ENCODE peak calls at places on chromosomes 1 and 21, in eight cellular contexts. V is epithelial cell of proximal tubule; Z is AG09309; F is neural crest cell; R is activated CD8-positive, alpha-beta T cell treated with anti-CD3 and anti-CD28 coated beads for 36 hours; J is cardiac muscle cell; Q is GM13976; U is fibroblast of the aortic adventitia. G is an unnamed sample.
A peak's percentile ranks its signal among the peaks of the same experiment; 100 is the strongest.

GRCh38 chr1:234018816-234019215 is 114.3 kb downstream of the SLC35F3 start:
- DNase-seq in V (no peak), Z (no peak), F (no peak), R (no peak), J (no peak), Q (no peak), U (no peak), G (no peak)

GRCh38 chr1:66752000-66752592 is at the start of gene DYNLT5:
- DNase-seq in V (no peak), Z (peak; percentile 32), F (peak; percentile 61), R (no peak), J (peak; percentile 85), Q (peak; percentile 32), U (peak; percentile 31), G (no peak)

GRCh38 chr1:192904438-192904895 is 95.6 kb downstream of the RGS2 start:
- DNase-seq in V (no peak), Z (peak; percentile 42), F (no peak), R (peak; percentile 30), J (no peak), Q (no peak), U (peak; percentile 96), G (no peak)

GRCh38 chr21:35777081-35777480 is 283.2 kb downstream of the SETD4 start:
- DNase-seq in V (no peak), Z (no peak), F (no peak), R (no peak), J (no peak), Q (no peak), U (no peak), G (no peak)

GRCh38 chr1:1889847-1890505 is 911 bp downstream of the GNB1 start:
- DNase-seq in V (no peak), Z (no peak), F (peak; percentile 31), R (peak; percentile 50), J (peak; percentile 53), Q (peak; percentile 78), U (no peak), G (peak; percentile 71)

GRCh38 chr1:246691622-246692495 is 32.4 kb upstream of the SCCPDH start:
- DNase-seq in V (no peak), Z (no peak), F (no peak), R (no peak), J (no peak), Q (no peak), U (peak; percentile 10), G (no peak)

GRCh38 chr1:241638091-241638682 is 2.0 kb downstream of the CHML start:
- DNase-seq in V (no peak), Z (no peak), F (no peak), R (no peak), J (no peak), Q (no peak), U (no peak), G (no peak)

GRCh38 chr1:151372411-151372934 is at the start of gene SELENBP1:
- DNase-seq in V (no peak), Z (no peak), F (peak; percentile 54), R (no peak), J (peak; percentile 76), Q (no peak), U (peak; percentile 84), G (no peak)

GRCh38 chr1:245888809-245889208 is 618.3 kb downstream of the SMYD3 start:
- DNase-seq in V (no peak), Z (no peak), F (no peak), R (peak; percentile 11), J (peak; percentile 38), Q (no peak), U (peak; percentile 49), G (no peak)

DNA sequence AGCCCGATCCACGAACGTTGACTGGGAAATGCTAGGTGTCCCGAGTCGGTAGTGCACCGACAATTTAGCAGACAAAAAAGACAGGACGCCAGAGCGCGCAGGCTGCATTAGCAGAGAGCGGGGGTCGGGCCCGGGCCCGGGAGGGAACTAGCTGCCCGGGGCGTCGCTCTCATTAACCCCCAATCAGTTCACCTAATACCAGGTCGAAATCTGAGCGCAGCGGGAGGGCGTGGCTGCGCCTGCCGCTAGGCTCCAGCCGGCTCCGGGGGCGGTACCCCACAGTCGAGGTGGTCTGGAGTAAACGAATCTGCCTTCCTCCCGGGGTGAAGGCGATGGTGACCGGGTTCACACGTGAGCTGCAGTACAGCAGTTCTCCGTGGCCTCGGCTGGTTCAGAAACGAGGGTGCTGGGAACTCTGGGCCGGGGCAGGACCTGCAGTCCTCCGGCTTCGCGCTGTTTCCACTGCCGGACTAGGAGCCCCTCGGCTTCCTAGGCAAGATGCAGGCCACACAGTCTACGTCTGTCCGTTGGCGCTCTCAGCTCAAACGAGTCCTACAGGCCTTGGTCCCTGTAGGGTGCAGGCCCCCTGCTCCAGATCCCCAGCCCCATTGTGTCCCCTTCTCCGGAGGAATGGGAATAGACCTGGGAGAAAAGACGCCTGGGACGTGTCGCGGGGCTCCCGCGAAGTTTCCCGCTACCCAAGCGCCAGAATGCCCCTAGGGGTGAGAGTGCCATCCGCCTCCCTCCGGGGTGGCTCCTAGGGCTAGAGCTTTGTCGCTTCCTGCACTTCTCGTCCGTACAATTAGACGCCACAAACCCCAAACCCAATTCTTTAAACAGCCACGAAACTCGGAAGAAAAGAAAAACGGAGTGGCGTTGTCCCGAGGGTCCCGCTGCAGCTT is 2.0 kb downstream of the GFI1 start:
- DNase-seq in V (no peak), Z (no peak), F (peak; percentile 28), R (peak; percentile 91), J (peak; percentile 49), Q (peak; percentile 73), U (peak; percentile 14), G (peak; percentile 75)
- TF ChIP-seq CTCF in V (no peak), Z (no peak), F (no peak), R (no peak), J (no peak), Q (no peak), U (no peak), G (peak; percentile 26)

GRCh38 chr1:77063118-77063517 is 156.1 kb downstream of the PIGK start:
- DNase-seq in V (no peak), Z (no peak), F (no peak), R (no peak), J (peak; percentile 47), Q (no peak), U (no peak), G (no peak)

GRCh38 chr1:77057994-77058585 is 161.1 kb downstream of the PIGK start:
- DNase-seq in V (no peak), Z (no peak), F (no peak), R (no peak), J (no peak), Q (no peak), U (no peak), G (no peak)

GRCh38 chr1:77056525-77056924 is 162.7 kb downstream of the PIGK start:
- DNase-seq in V (no peak), Z (no peak), F (no peak), R (no peak), J (no peak), Q (no peak), U (no peak), G (no peak)

GRCh38 chr1:77060000-77060399 is 159.2 kb downstream of the PIGK start:
- DNase-seq in V (no peak), Z (no peak), F (no peak), R (no peak), J (no peak), Q (no peak), U (no peak), G (no peak)
- TF ChIP-seq CTCF in V (no peak), Z (no peak), F (peak; percentile 29), R (no peak), J (no peak), Q (no peak), U (no peak), G (no peak)

GRCh38 chr1:23124259-23125026 is 44.2 kb downstream of the LUZP1 start:
- DNase-seq in V (no peak), Z (no peak), F (no peak), R (no peak), J (no peak), Q (no peak), U (no peak), G (no peak)
- TF ChIP-seq CTCF in V (no peak), Z (no peak), F (no peak), R (no peak), J (no peak), Q (no peak), U (no peak), G (no peak)

GRCh38 chr1:94039871-94040569 is 80.9 kb downstream of the ABCA4 start:
- DNase-seq in V (no peak), Z (no peak), F (no peak), R (no peak), J (no peak), Q (no peak), U (peak; percentile 75), G (no peak)
- TF ChIP-seq CTCF in V (no peak), Z (no peak), F (peak; percentile 24), R (peak; percentile 23), J (no peak), Q (no peak), U (no peak), G (no peak)

GRCh38 chr1:53930932-53931331 is 14.6 kb downstream of the IFT25 start:
- DNase-seq in V (no peak), Z (no peak), F (no peak), R (no peak), J (no peak), Q (no peak), U (no peak), G (no peak)
- TF ChIP-seq CTCF in V (no peak), Z (no peak), F (no peak), R (no peak), J (no peak), Q (no peak), U (no peak), G (no peak)

DNA sequence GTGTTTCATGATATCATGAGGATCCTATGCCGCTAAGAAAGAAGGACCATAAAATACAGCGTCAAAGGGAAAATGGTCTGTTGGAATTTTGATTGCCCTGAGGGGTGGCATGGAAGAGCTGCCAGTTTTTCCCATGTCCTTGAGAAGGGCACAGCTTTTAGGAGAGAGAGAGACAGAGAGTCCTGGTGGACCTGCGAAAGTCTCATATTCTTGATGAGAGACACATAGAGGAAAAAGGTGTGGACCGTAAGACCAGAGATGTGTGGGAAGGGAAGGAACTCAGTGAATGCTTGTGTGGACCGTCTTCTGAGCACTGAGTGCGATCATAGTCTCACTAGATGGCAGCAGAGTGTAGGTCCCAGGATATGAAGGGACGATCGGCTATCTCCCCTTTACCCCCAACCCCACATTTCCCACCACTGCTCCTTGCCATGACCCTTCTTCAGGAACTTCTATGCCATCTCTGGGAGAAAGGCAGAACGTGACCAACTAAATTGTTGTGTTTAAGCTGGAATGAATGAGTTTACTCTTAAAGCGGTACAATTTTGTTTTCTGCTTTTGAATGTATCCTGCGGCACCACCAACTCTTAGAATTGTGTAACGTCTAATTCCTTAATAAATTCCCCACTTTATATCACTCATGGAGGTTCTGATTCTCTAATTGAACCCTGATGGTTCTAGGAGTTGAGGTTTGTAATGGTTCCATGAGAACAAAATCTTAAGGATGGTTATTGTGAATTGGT is 117.7 kb downstream of the CTH start:
- DNase-seq in V (no peak), Z (no peak), F (peak; percentile 35), R (peak; percentile 32), J (peak; percentile 54), Q (peak; percentile 38), U (peak; percentile 56), G (no peak)
- TF ChIP-seq CTCF in V (peak; percentile 69), Z (peak; percentile 82), F (peak; percentile 75), R (peak; percentile 52), J (peak; percentile 61), Q (peak; percentile 60), U (peak; percentile 85), G (peak; percentile 67)